ENCODE peak calls at places on chromosome 2, in ten cellular contexts. F is IMR-90, M is gastrocnemius medialis, U is heart left ventricle, V is fibroblast of pulmonary artery, D is pancreas, N is tibial artery, Z is endothelial cell, L is cardiac fibroblast, W is GM06990. G is an unnamed sample.

GRCh38 chr2:123816203-123816602 is 208.9 kb upstream of the CNTNAP5 start:
- DNase-seq in F (no peak), M (no peak), U (no peak), V (no peak), D (no peak), N (no peak), Z (no peak), L (no peak), W (no peak), G (no peak)

GRCh38 chr2:23566236-23567142 is 181.5 kb downstream of the KLHL29 start:
- DNase-seq in F (peak; percentile 32), M (no peak), U (no peak), V (peak; percentile 24), D (no peak), N (no peak), Z (peak; percentile 53), L (peak; percentile 35), W (no peak), G (no peak)

GRCh38 chr2:150610670-150611279 is 123.3 kb upstream of the RND3 start:
- DNase-seq in F (peak; percentile 69), M (no peak), U (no peak), V (peak; percentile 68), D (peak; percentile 17), N (no peak), Z (peak; percentile 35), L (peak; percentile 77), W (no peak), G (no peak)

GRCh38 chr2:97812916-97813315 is 99.5 kb downstream of the ZAP70 start:
- DNase-seq in F (peak; percentile 21), M (no peak), U (no peak), V (no peak), D (no peak), N (no peak), Z (no peak), L (no peak), W (no peak), G (no peak)

GRCh38 chr2:160407393-160408204 is 86.0 kb downstream of the RBMS1 start:
- DNase-seq in F (peak; percentile 54), M (no peak), U (peak; percentile 71), V (peak; percentile 75), D (peak; percentile 55), N (peak; percentile 75), Z (peak; percentile 56), L (peak; percentile 67), W (peak; percentile 42), G (no peak)

GRCh38 chr2:10335046-10335840 is 32.5 kb downstream of the HPCAL1 start:
- DNase-seq in F (no peak), M (no peak), U (no peak), V (no peak), D (no peak), N (no peak), Z (no peak), L (no peak), W (no peak), G (no peak)

GRCh38 chr2:198957183-198957582 is 500.6 kb downstream of the SATB2 start:
- DNase-seq in F (no peak), M (no peak), U (no peak), V (no peak), D (no peak), N (no peak), Z (no peak), L (no peak), W (no peak), G (no peak)

GRCh38 chr2:172554352-172555271 is 1.3 kb upstream of the PDK1 start:
- DNase-seq in F (no peak), M (no peak), U (no peak), V (no peak), D (no peak), N (no peak), Z (peak; percentile 14), L (peak; percentile 12), W (no peak), G (no peak)

GRCh38 chr2:31784868-31785267 is 204.1 kb upstream of the SRD5A2 start:
- DNase-seq in F (no peak), M (no peak), U (no peak), V (no peak), D (no peak), N (no peak), Z (no peak), L (no peak), W (no peak), G (no peak)

GRCh38 chr2:238784671-238785527 is 63.0 kb upstream of the TWIST2 start:
- DNase-seq in F (peak; percentile 61), M (peak; percentile 47), U (peak; percentile 56), V (peak; percentile 77), D (peak; percentile 69), N (peak; percentile 82), Z (peak; percentile 69), L (peak; percentile 75), W (no peak), G (peak; percentile 43)

GRCh38 chr2:238786792-238787490 is 60.9 kb upstream of the TWIST2 start:
- DNase-seq in F (no peak), M (no peak), U (no peak), V (no peak), D (no peak), N (no peak), Z (no peak), L (no peak), W (no peak), G (no peak)

GRCh38 chr2:238785528-238785860 is 62.4 kb upstream of the TWIST2 start:
- DNase-seq in F (no peak), M (no peak), U (no peak), V (no peak), D (no peak), N (no peak), Z (no peak), L (no peak), W (no peak), G (no peak)

GRCh38 chr2:238787507-238787906 is 60.4 kb upstream of the TWIST2 start:
- DNase-seq in F (no peak), M (no peak), U (no peak), V (no peak), D (no peak), N (no peak), Z (no peak), L (no peak), W (no peak), G (no peak)

DNA sequence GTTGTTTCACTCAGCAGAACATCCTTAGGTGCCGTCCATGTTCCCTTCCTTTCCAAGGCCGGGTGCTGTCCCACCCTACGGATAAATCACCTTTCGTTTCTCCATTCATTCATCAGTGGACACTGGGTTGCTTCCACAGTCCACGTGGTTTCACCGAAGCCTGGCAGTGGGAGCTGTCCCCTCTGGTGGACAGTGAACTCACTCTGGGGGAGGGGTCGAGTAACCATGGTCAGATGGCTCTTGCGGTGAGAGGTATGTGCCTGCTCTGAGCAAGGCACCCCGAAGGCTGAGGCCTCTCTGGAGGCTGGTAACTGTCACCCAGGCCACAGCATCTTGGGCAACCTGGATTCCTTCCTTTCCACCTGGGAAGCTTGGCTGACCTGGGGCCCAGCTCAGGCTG is 61.5 kb upstream of the TWIST2 start:
- DNase-seq in F (no peak), M (no peak), U (no peak), V (no peak), D (no peak), N (no peak), Z (no peak), L (no peak), W (no peak), G (no peak)
- TF ChIP-seq CTCF in F (no peak), M (no peak), U (no peak), V (no peak), D (no peak), N (no peak), Z (no peak), L (no peak), W (no peak), G (no peak)

DNA sequence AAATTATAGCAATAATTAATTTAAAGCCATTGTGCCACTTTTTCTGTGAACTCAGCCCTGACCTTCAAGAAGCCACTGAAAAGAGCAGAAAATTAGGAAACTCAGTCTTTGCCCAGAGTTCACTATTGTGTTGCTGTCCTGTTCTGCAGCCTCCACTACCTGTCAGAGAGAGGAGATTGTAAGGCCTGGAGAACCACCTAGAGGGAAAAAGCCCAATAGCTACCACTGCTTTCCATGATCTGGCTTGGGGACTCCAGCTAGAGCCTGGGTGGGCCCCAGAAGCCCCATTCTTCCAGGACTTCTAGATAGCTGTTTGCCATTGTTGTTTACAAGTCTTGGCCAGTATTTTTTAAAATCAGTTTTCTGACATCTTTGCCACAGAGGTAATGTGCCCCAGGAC is 176.1 kb upstream of the KLF7 start:
- DNase-seq in F (no peak), M (no peak), U (no peak), V (no peak), D (no peak), N (no peak), Z (peak; percentile 14), L (no peak), W (no peak), G (no peak)
- TF ChIP-seq CTCF in F (no peak), M (no peak), U (no peak), V (no peak), D (no peak), N (no peak), Z (no peak), L (no peak), W (peak; percentile 5), G (peak; percentile 31)

GRCh38 chr2:149409506-149409905 is 79.1 kb downstream of the LYPD6 start:
- DNase-seq in F (no peak), M (no peak), U (no peak), V (no peak), D (no peak), N (no peak), Z (no peak), L (no peak), W (no peak), G (peak; percentile 37)
- TF ChIP-seq CTCF in F (no peak), M (no peak), U (no peak), V (no peak), D (no peak), N (no peak), Z (no peak), L (no peak), W (no peak), G (no peak)

DNA sequence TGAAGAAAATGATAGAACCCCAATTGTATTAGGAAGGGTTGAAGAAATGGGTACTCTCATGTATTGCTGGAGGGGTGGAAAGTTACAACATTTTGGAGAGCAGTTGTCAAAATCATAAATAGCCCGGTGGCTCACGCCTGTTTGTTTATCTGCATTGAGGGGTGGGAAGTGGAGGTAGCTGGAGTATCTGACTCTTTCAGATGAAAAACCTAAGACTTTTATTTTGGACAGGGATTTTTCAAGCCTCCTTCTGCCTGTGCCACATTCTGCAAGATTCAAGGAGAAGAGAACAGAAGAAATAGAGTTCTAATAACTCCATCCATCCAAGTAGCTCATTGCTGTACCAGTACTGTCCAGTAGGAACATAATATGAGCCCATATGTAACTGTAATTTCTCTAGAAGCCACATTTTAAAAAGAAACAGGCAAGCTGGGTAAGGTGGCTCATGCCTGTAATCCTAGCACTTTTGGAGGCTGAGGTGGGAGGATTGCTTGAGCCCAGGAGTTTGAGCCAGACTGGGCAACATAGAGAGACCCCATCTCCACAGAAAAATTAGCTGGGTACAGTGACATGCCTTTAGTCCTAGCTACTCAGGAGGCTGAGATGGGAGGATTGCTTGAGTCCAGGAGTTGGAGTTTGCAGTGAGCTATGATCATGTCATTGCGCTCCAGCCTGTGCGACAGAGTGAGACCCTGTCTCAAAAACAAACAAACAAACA is 35.5 kb upstream of the NT5DC4 start:
- DNase-seq in F (no peak), M (no peak), U (no peak), V (no peak), D (no peak), N (no peak), Z (no peak), L (no peak), W (no peak), G (no peak)
- TF ChIP-seq CTCF in F (no peak), M (no peak), U (no peak), V (peak; percentile 27), D (no peak), N (no peak), Z (peak; percentile 41), L (peak; percentile 15), W (no peak), G (peak; percentile 39)